ENCODE peak calls at places on chromosomes 4 and X, in seven cellular contexts. H, N, L, E, A, U and F are unnamed samples.

GRCh38 chr4:163544407-163545038 is 50.0 kb downstream of the TMA16 start:
- DNase-seq in E (peak), U (no peak), N (peak), H (peak), L (peak), A (peak), F (peak)

GRCh38 chr4:110055014-110055768 is 142.5 kb downstream of the EGF start:
- DNase-seq in N (peak), H (no peak), E (no peak), L (peak), A (no peak), U (no peak), F (no peak)

GRCh38 chr4:149409186-149410056 is 406.2 kb downstream of the IQCM start:
- DNase-seq in A (peak), H (peak), U (peak), N (peak), E (no peak), L (no peak), F (no peak)

GRCh38 chrX:53184836-53185235 is 40.2 kb downstream of the KDM5C start:
- DNase-seq in L (no peak), A (peak), H (peak), N (peak), U (no peak), E (no peak), F (no peak)

GRCh38 chr4:87311684-87312083 is 11.0 kb downstream of the HSD17B13 start:
- DNase-seq in E (no peak), L (no peak), H (no peak), A (no peak), N (no peak), U (no peak), F (no peak)

GRCh38 chr4:76198411-76199237 is 15.0 kb downstream of the SCARB2 start:
- DNase-seq in L (peak), H (peak), U (no peak), E (peak), N (peak), A (peak), F (peak)

GRCh38 chr4:176753049-176753448 is 39.7 kb downstream of the VEGFC start:
- DNase-seq in U (no peak), L (peak), E (peak), H (peak), A (peak), N (peak), F (no peak)

GRCh38 chrX:71619193-71619592 is 882 bp upstream of the CXCR3 start:
- DNase-seq in U (no peak), L (no peak), A (peak), E (no peak), N (no peak), H (no peak), F (no peak)

GRCh38 chr4:30866907-30867306 is 146.7 kb downstream of the PCDH7 start:
- DNase-seq in U (no peak), N (no peak), A (peak), E (no peak), L (no peak), H (no peak), F (peak)

GRCh38 chrX:153931748-153932147 is 3.1 kb downstream of the NAA10 start:
- DNase-seq in E (no peak), N (no peak), L (no peak), A (no peak), U (no peak), H (no peak), F (no peak)

GRCh38 chrX:130118941-130119640 is 8.8 kb upstream of the ELF4 start:
- DNase-seq in A (peak), N (peak), H (peak), E (no peak), L (no peak), U (no peak), F (no peak)

GRCh38 chr4:86223472-86223871 is 136.4 kb downstream of the MAPK10 start:
- DNase-seq in E (peak), U (peak), A (peak), H (peak), L (peak), N (peak), F (peak)

GRCh38 chrX:9253211-9253610 is 211.6 kb upstream of the TBL1X start:
- DNase-seq in E (no peak), A (no peak), H (no peak), N (no peak), U (no peak), L (no peak), F (no peak)

GRCh38 chr4:46445689-46446339 is 55.9 kb upstream of the GABRA2 start:
- DNase-seq in E (no peak), A (no peak), U (no peak), N (peak), L (no peak), H (peak), F (no peak)

GRCh38 chrX:49199906-49200771 is at the start of gene SYP:
- DNase-seq in H (peak), E (peak), N (peak), U (peak), A (peak), L (peak), F (peak)

GRCh38 chrX:155056877-155057792 is 13.8 kb downstream of the CMC4 start:
- DNase-seq in E (peak), U (peak), A (peak), H (peak), N (peak), L (peak), F (peak)

GRCh38 chr4:119110121-119110520 is 25.5 kb upstream of the MYOZ2 start:
- DNase-seq in U (no peak), H (no peak), E (no peak), N (no peak), A (no peak), L (no peak), F (no peak)

GRCh38 chr4:151418385-151418784 is 9.4 kb downstream of the FHIP1A start:
- DNase-seq in A (peak), L (no peak), U (peak), E (peak), H (peak), N (peak), F (peak)

GRCh38 chrX:104193485-104193884 is 27.2 kb downstream of the FAM199X start:
- DNase-seq in H (no peak), E (no peak), N (peak), U (no peak), L (no peak), A (no peak), F (no peak)

GRCh38 chr4:168385142-168385490 is 66.6 kb upstream of the DDX60 start:
- DNase-seq in A (no peak), U (no peak), L (no peak), H (no peak), E (no peak), N (no peak), F (no peak)

GRCh38 chr4:168383510-168383909 is 65.0 kb upstream of the DDX60 start:
- DNase-seq in N (no peak), U (no peak), L (no peak), A (no peak), E (no peak), H (no peak), F (no peak)

GRCh38 chr4:168387091-168387490 is 68.5 kb upstream of the DDX60 start:
- DNase-seq in A (no peak), L (no peak), H (no peak), E (peak), N (no peak), U (no peak), F (no peak)

GRCh38 chr4:168384437-168385141 is 66.0 kb upstream of the DDX60 start:
- DNase-seq in H (no peak), L (no peak), U (no peak), N (peak), A (peak), E (peak), F (peak)

GRCh38 chr4:168386002-168386401 is 67.5 kb upstream of the DDX60 start:
- DNase-seq in L (no peak), U (no peak), E (peak), A (no peak), N (no peak), H (no peak), F (no peak)
- H3K4me3 ChIP-seq in L (no peak), U (no peak), E (no peak), A (no peak), N (no peak), H (no peak), F (no peak)

DNA sequence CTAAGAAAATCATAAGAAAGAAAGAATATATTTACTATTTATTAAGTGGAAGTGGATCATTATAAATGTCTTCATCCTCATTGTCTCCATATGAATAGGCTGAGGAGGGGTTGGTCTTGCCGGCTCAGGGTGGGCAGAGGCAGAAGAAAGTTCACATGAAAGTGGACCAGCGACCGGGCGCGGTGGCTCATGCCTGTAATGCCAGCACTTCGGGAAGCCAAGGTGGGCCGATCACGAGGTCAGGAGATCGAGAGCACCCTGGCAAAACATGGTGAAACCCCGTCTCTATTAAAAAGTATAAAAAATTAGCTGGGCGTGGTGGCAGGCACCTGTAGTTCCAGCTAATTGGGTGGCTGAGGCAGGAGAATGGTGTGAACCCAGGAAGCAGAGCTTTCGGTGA is 1145.4 kb downstream of the STIM2 start:
- DNase-seq in A (no peak), L (no peak), U (no peak), H (no peak), N (no peak), E (no peak), F (no peak)
- H2AFZ ChIP-seq in A (no peak), L (no peak), U (no peak), H (no peak), N (no peak), E (no peak), F (no peak)

GRCh38 chrX:131704136-131704695 is 160.3 kb downstream of the OR13H1 start:
- DNase-seq in L (no peak), E (no peak), U (no peak), N (peak), H (no peak), A (peak), F (no peak)
- TF ChIP-seq CTCF in L (no peak), E (no peak), U (no peak), N (peak), H (no peak), A (no peak), F (no peak)

DNA sequence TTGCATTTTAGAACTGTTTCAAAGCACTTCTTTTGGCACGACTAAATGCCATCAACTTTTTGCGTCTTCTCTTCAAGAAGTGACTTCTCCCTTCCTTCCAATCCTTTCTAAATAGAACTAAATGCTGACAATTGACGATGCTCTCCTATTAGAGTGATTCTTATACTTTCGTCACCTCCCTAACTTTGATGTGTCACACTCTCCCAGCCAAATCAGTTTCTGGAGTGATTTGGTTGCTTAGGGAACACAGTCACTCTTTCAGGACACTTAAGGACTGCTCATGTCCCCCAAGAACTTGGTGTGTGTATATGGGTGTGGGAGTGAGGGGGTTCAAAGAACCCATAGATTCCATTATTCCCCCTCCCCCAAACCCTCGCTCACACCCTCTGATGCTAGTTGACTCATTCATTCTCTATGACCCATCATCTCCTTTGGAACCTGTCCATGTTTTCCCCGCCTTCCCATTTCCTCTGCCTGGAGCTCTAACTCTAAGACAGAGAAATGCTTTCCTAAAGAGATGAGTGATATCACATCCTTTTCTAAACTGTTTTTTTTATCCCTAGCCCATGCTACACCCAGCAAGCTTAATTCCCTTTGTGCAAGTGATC is 26.8 kb upstream of the AREG start:
- DNase-seq in A (peak), N (peak), U (peak), L (no peak), H (peak), E (peak), F (no peak)
- H3K4me3 ChIP-seq in A (no peak), N (no peak), U (peak), L (no peak), H (no peak), E (no peak), F (no peak)

GRCh38 chr4:3401436-3402171 is 40.2 kb upstream of the HGFAC start:
- DNase-seq in N (no peak), E (no peak), L (no peak), A (peak), H (no peak), U (no peak), F (no peak)
- H2AFZ ChIP-seq in N (no peak), E (no peak), L (no peak), A (no peak), H (no peak), U (no peak), F (no peak)

GRCh38 chrX:15349046-15349445 is 13.7 kb upstream of the PIGA start:
- DNase-seq in L (peak), A (peak), E (peak), H (peak), N (peak), U (peak), F (peak)
- TF ChIP-seq CTCF in L (peak), A (peak), E (peak), H (peak), N (peak), U (peak), F (peak)

GRCh38 chrX:112636951-112637541 is 42.7 kb downstream of the LHFPL1 start:
- DNase-seq in A (peak), U (no peak), E (no peak), H (peak), L (no peak), N (peak), F (no peak)
- H3K4me3 ChIP-seq in A (no peak), U (no peak), E (no peak), H (no peak), L (no peak), N (no peak), F (no peak)

DNA sequence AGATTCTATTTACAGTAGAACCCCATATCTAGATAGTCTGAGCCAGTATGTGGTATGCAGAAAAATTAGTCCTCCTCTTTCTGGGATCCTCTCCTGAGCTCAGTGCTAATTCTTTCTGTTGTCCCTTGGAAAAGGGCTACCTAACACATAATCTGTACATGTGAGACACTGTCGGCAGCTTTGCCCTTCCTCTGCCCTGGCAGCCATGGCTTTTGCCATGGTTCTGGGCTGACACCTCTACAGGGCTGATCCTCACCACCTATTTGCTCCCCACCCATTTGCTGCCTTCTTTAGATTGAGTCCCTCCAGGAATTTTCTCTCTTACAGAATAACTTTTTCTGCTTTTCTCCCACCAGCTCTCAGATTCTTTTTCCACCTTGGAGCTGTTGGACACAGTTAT is 64.7 kb upstream of the MAP9 start:
- DNase-seq in H (no peak), L (no peak), U (no peak), N (no peak), E (no peak), A (no peak), F (no peak)
- H2AFZ ChIP-seq in H (peak), L (peak), U (peak), N (no peak), E (peak), A (no peak), F (no peak)

DNA sequence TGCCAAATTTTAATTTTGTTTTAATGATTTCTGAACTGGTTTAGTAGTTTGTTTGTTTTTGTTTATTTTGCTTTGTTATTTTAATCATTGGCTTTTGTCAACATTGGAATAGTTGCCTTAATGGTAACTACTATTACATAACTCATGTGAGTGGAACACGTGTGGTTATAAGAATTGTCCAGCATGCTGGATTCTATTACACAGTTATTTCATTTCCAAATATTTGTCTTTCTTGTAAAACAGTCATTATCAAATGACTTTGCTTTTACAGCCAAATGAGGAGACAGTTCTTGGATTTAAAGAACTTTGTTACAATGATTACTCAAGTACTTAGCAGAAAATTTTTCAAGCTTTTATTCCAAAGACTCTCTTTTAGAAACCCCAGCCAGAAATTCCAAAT is 516.1 kb upstream of the MAGEB2 start:
- DNase-seq in N (peak), H (peak), U (no peak), L (no peak), E (no peak), A (no peak), F (no peak)
- TF ChIP-seq CTCF in N (no peak), H (no peak), U (no peak), L (no peak), E (no peak), A (no peak), F (no peak)

DNA sequence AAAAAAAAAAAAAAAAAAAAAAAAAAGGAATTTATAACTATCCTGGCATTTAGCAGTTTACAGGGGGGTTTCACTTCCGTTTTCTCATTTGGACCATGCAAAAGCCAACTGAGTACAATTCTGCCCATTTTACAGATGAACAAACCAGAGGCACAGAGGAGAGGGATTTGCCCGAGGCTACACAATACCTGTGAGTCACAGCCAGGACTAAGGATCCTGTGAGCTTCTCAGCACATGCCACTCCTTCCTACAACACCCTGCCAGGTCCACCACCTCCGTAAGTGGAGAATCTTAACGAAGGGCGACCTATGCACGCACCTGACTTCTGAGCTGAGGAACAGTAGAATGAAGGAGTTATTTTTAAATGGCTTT is 75.4 kb upstream of the USP9X start:
- DNase-seq in U (no peak), H (no peak), N (no peak), E (no peak), L (no peak), A (no peak), F (no peak)
- H3K4me3 ChIP-seq in U (no peak), H (peak), N (no peak), E (no peak), L (no peak), A (peak), F (no peak)